ENCODE peak calls at places on chromosomes 2 and 18, in eight cellular contexts. P is Panc1, B is HCT116, G is HL-60, D is HepG2, K is SK-N-SH, J is transverse colon, W is prostate gland. A is an unnamed sample.
A peak's percentile ranks its signal among the peaks of the same experiment; 100 is the strongest.

GRCh38 chr2:208501217-208501616 is 94.6 kb downstream of the PTH2R start:
- DNase-seq in P (no peak), B (no peak), G (no peak), D (peak; percentile 30), K (no peak), J (peak; percentile 30), W (no peak), A (no peak)

GRCh38 chr2:232838406-232838874 is 31.6 kb upstream of the SNORC start:
- DNase-seq in P (no peak), B (no peak), G (peak; percentile 21), D (peak; percentile 33), K (no peak), J (peak; percentile 53), W (no peak), A (peak; percentile 84)

GRCh38 chr2:3465328-3465727 is 54.0 kb downstream of the ADI1 start:
- DNase-seq in P (no peak), B (no peak), G (no peak), D (no peak), K (no peak), J (peak; percentile 5), W (no peak), A (peak; percentile 67)

GRCh38 chr2:47272031-47272864 is 117.1 kb upstream of the STPG4 start:
- DNase-seq in P (no peak), B (peak; percentile 26), G (peak; percentile 35), D (no peak), K (peak; percentile 98), J (peak; percentile 84), W (peak; percentile 33), A (peak; percentile 94)

GRCh38 chr2:236858661-236859060 is 227.0 kb upstream of the COPS8 start:
- DNase-seq in P (no peak), B (no peak), G (no peak), D (no peak), K (no peak), J (no peak), W (no peak), A (no peak)

GRCh38 chr2:196170202-196170680 is 1.1 kb downstream of the STK17B start:
- DNase-seq in P (peak; percentile 61), B (no peak), G (peak; percentile 54), D (peak; percentile 28), K (peak; percentile 36), J (peak; percentile 56), W (peak; percentile 31), A (no peak)

GRCh38 chr2:20067992-20068727 is 16.7 kb upstream of the LAPTM4A start:
- DNase-seq in P (no peak), B (no peak), G (no peak), D (no peak), K (no peak), J (no peak), W (no peak), A (no peak)

GRCh38 chr2:60318544-60318943 is 234.9 kb downstream of the BCL11A start:
- DNase-seq in P (no peak), B (no peak), G (no peak), D (no peak), K (no peak), J (no peak), W (no peak), A (no peak)

GRCh38 chr2:191679818-191680600 is 2.1 kb downstream of the NABP1 start:
- DNase-seq in P (no peak), B (peak; percentile 66), G (peak; percentile 76), D (no peak), K (no peak), J (no peak), W (no peak), A (no peak)

GRCh38 chr2:1766851-1767771 is 22.8 kb upstream of the PXDN start:
- DNase-seq in P (no peak), B (no peak), G (no peak), D (no peak), K (no peak), J (no peak), W (no peak), A (peak; percentile 73)

GRCh38 chr18:22670914-22671313 is 253.2 kb upstream of the CTAGE1 start:
- DNase-seq in P (no peak), B (no peak), G (no peak), D (no peak), K (no peak), J (no peak), W (no peak), A (no peak)

GRCh38 chr2:177419274-177419673 is 26.7 kb downstream of the AGPS start:
- DNase-seq in P (no peak), B (no peak), G (no peak), D (no peak), K (no peak), J (no peak), W (no peak), A (no peak)

GRCh38 chr2:152222975-152223638 is 47.5 kb upstream of the STAM2 start:
- DNase-seq in P (no peak), B (no peak), G (no peak), D (peak; percentile 59), K (peak; percentile 23), J (peak; percentile 46), W (peak; percentile 59), A (no peak)

GRCh38 chr2:161745866-161746614 is 121.8 kb downstream of the SLC4A10 start:
- DNase-seq in P (no peak), B (no peak), G (no peak), D (no peak), K (no peak), J (no peak), W (no peak), A (no peak)

GRCh38 chr2:101706819-101707177 is 9.3 kb downstream of the MAP4K4 start:
- DNase-seq in P (no peak), B (no peak), G (no peak), D (no peak), K (no peak), J (no peak), W (no peak), A (no peak)

GRCh38 chr18:55275042-55275897 is 312.7 kb downstream of the TCF4 start:
- DNase-seq in P (no peak), B (no peak), G (no peak), D (no peak), K (no peak), J (no peak), W (no peak), A (no peak)

GRCh38 chr2:168633200-168633599 is 169.2 kb upstream of the NOSTRIN start:
- DNase-seq in P (no peak), B (no peak), G (no peak), D (no peak), K (no peak), J (no peak), W (no peak), A (no peak)

GRCh38 chr2:140117371-140117770 is 1337.2 kb upstream of the NXPH2 start:
- DNase-seq in P (no peak), B (no peak), G (no peak), D (no peak), K (no peak), J (no peak), W (no peak), A (no peak)

GRCh38 chr2:26572589-26572988 is 68.6 kb downstream of the CIB4 start:
- DNase-seq in P (no peak), B (no peak), G (no peak), D (no peak), K (no peak), J (no peak), W (no peak), A (peak; percentile 66)

GRCh38 chr2:10425656-10426055 is 22.5 kb downstream of the ODC1 start:
- DNase-seq in P (no peak), B (no peak), G (no peak), D (no peak), K (peak; percentile 43), J (no peak), W (no peak), A (peak; percentile 64)

GRCh38 chr2:11698009-11698922 is 28.3 kb upstream of the NTSR2 start:
- DNase-seq in P (no peak), B (no peak), G (no peak), D (peak; percentile 92), K (no peak), J (peak; percentile 59), W (no peak), A (peak; percentile 73)

GRCh38 chr2:185185044-185185443 is 553.6 kb upstream of the FSIP2 start:
- DNase-seq in P (no peak), B (no peak), G (no peak), D (no peak), K (no peak), J (no peak), W (no peak), A (no peak)

GRCh38 chr2:185174353-185174752 is 564.3 kb upstream of the FSIP2 start:
- DNase-seq in P (no peak), B (no peak), G (no peak), D (no peak), K (no peak), J (no peak), W (no peak), A (no peak)

GRCh38 chr2:185181901-185182300 is 556.7 kb upstream of the FSIP2 start:
- DNase-seq in P (no peak), B (no peak), G (no peak), D (no peak), K (no peak), J (no peak), W (no peak), A (no peak)

GRCh38 chr2:185179783-185180182 is 558.8 kb upstream of the FSIP2 start:
- DNase-seq in P (no peak), B (no peak), G (no peak), D (no peak), K (peak; percentile 6), J (no peak), W (no peak), A (no peak)
- TF ChIP-seq POLR2AphosphoS5 in P (no peak), B (no peak), G (no peak), D (no peak), K (no peak), J (no peak), W (no peak), A (no peak)

GRCh38 chr2:5019324-5019723 is 672.9 kb upstream of the SOX11 start:
- DNase-seq in P (no peak), B (no peak), G (no peak), D (no peak), K (no peak), J (no peak), W (no peak), A (no peak)
- TF ChIP-seq POLR2AphosphoS5 in P (no peak), B (no peak), G (no peak), D (no peak), K (no peak), J (no peak), W (no peak), A (no peak)

DNA sequence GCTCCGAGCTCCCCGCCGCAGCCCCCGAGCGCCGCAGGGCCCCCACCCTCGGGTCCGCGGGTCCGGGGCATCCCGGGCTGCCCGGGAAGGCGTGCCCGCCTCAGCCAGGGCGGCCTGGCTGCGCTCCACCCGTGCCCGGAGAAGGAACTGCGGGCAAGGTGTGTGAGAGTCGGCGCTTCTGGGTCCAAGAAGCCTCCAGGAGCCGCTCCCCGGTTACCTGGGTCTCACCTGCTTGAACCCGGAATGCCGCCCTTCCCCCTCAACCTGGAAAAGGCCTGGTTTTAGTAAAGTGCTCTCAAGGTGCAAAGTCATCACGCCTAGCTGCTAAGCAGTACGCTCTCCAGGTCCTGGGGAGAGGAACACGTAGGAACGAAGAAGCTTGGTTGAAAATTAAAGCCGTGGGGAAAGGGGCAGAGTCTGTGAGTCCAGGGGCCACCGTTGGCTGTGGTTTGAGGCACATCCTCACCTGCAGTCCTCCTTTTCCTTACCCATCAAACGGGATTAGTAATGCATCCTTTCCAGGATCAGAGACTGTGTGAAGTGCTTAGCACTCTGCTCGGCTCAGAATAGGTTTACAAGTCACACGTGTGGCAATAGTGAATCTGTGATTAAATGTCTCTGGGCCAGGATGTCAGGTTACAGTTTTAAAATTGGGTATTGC is 1.2 kb downstream of the ASAP2 start:
- DNase-seq in P (no peak), B (no peak), G (no peak), D (no peak), K (peak; percentile 84), J (peak; percentile 64), W (no peak), A (peak; percentile 74)
- TF ChIP-seq POLR2AphosphoS5 in P (peak; percentile 29), B (peak; percentile 11), G (no peak), D (no peak), K (no peak), J (peak; percentile 33), W (no peak), A (no peak)

GRCh38 chr2:178449700-178450573 is 1.0 kb downstream of the PRKRA start:
- DNase-seq in P (no peak), B (no peak), G (no peak), D (peak; percentile 37), K (no peak), J (peak; percentile 20), W (no peak), A (no peak)
- TF ChIP-seq POLR2AphosphoS5 in P (no peak), B (no peak), G (peak; percentile 5), D (no peak), K (no peak), J (no peak), W (no peak), A (no peak)

A was measured in spleen.